ENCODE peak calls at places on chromosome 20, in eight cellular contexts. One of them, this sample, is unnamed.

GRCh38 chr20:3896302-3896701 is 7.1 kb downstream of the PANK2 start:
- DNase-seq in left kidney: no peak
- DNase-seq in PC-9: no peak
- DNase-seq in HFFc6: no peak
- DNase-seq in transverse colon: no peak
- DNase-seq in cardiac fibroblast: peak
- DNase-seq in T-helper 2 cell: no peak
- DNase-seq in KG1: no peak
- DNase-seq in this sample: no peak

GRCh38 chr20:36097751-36098151 is 56.8 kb upstream of the EPB41L1 start:
- DNase-seq in transverse colon: peak
- DNase-seq in KG1: no peak
- DNase-seq in PC-9: no peak
- DNase-seq in cardiac fibroblast: no peak
- DNase-seq in T-helper 2 cell: no peak
- DNase-seq in left kidney: no peak
- DNase-seq in HFFc6: no peak
- DNase-seq in this sample: no peak

GRCh38 chr20:23490817-23491216 is at the start of gene CST8:
- DNase-seq in left kidney: no peak
- DNase-seq in HFFc6: no peak
- DNase-seq in T-helper 2 cell: no peak
- DNase-seq in cardiac fibroblast: no peak
- DNase-seq in KG1: no peak
- DNase-seq in PC-9: no peak
- DNase-seq in transverse colon: no peak
- DNase-seq in this sample: no peak

GRCh38 chr20:17571967-17572638 is 2.2 kb downstream of the DSTN start:
- DNase-seq in HFFc6: no peak
- DNase-seq in left kidney: no peak
- DNase-seq in PC-9: peak
- DNase-seq in KG1: no peak
- DNase-seq in cardiac fibroblast: no peak
- DNase-seq in T-helper 2 cell: no peak
- DNase-seq in transverse colon: no peak
- DNase-seq in this sample: no peak

GRCh38 chr20:43983359-43983758 is 68.7 kb downstream of the TOX2 start:
- DNase-seq in PC-9: no peak
- DNase-seq in left kidney: no peak
- DNase-seq in cardiac fibroblast: no peak
- DNase-seq in KG1: no peak
- DNase-seq in transverse colon: peak
- DNase-seq in T-helper 2 cell: peak
- DNase-seq in HFFc6: no peak
- DNase-seq in this sample: no peak

GRCh38 chr20:53611449-53611894 is 17.8 kb upstream of the ZNF217 start:
- DNase-seq in cardiac fibroblast: peak
- DNase-seq in transverse colon: peak
- DNase-seq in KG1: no peak
- DNase-seq in PC-9: peak
- DNase-seq in T-helper 2 cell: no peak
- DNase-seq in left kidney: peak
- DNase-seq in HFFc6: peak
- DNase-seq in this sample: peak

GRCh38 chr20:25037288-25038102 is 20.4 kb downstream of the ACSS1 start:
- DNase-seq in KG1: no peak
- DNase-seq in cardiac fibroblast: no peak
- DNase-seq in T-helper 2 cell: no peak
- DNase-seq in HFFc6: no peak
- DNase-seq in PC-9: no peak
- DNase-seq in left kidney: no peak
- DNase-seq in transverse colon: no peak
- DNase-seq in this sample: no peak

GRCh38 chr20:64111841-64112641 is 4.7 kb upstream of the NPBWR2 start:
- DNase-seq in KG1: no peak
- DNase-seq in T-helper 2 cell: no peak
- DNase-seq in cardiac fibroblast: no peak
- DNase-seq in PC-9: peak
- DNase-seq in left kidney: no peak
- DNase-seq in HFFc6: no peak
- DNase-seq in transverse colon: peak
- DNase-seq in this sample: no peak

GRCh38 chr20:2545594-2545993 is 9.2 kb downstream of the TMC2 start:
- DNase-seq in KG1: no peak
- DNase-seq in transverse colon: no peak
- DNase-seq in HFFc6: no peak
- DNase-seq in left kidney: no peak
- DNase-seq in PC-9: no peak
- DNase-seq in T-helper 2 cell: no peak
- DNase-seq in cardiac fibroblast: no peak
- DNase-seq in this sample: no peak

GRCh38 chr20:17688965-17689364 is 6.9 kb upstream of the RRBP1 start:
- DNase-seq in transverse colon: no peak
- DNase-seq in left kidney: no peak
- DNase-seq in HFFc6: no peak
- DNase-seq in PC-9: no peak
- DNase-seq in KG1: no peak
- DNase-seq in T-helper 2 cell: no peak
- DNase-seq in cardiac fibroblast: no peak
- DNase-seq in this sample: no peak

GRCh38 chr20:20755674-20756319 is 43.4 kb upstream of the RALGAPA2 start:
- DNase-seq in T-helper 2 cell: no peak
- DNase-seq in HFFc6: no peak
- DNase-seq in transverse colon: no peak
- DNase-seq in PC-9: no peak
- DNase-seq in cardiac fibroblast: no peak
- DNase-seq in left kidney: no peak
- DNase-seq in KG1: no peak
- DNase-seq in this sample: no peak

GRCh38 chr20:8244637-8245036 is 112.6 kb downstream of the PLCB1 start:
- DNase-seq in PC-9: no peak
- DNase-seq in cardiac fibroblast: peak
- DNase-seq in KG1: no peak
- DNase-seq in T-helper 2 cell: no peak
- DNase-seq in HFFc6: no peak
- DNase-seq in left kidney: no peak
- DNase-seq in transverse colon: no peak
- DNase-seq in this sample: peak

GRCh38 chr20:61683721-61684120 is 382.0 kb downstream of the TAF4 start:
- DNase-seq in left kidney: no peak
- DNase-seq in transverse colon: no peak
- DNase-seq in cardiac fibroblast: no peak
- DNase-seq in HFFc6: no peak
- DNase-seq in T-helper 2 cell: no peak
- DNase-seq in PC-9: no peak
- DNase-seq in KG1: no peak
- DNase-seq in this sample: no peak

GRCh38 chr20:1371235-1371782 is 21.5 kb downstream of the FKBP1A start:
- DNase-seq in T-helper 2 cell: no peak
- DNase-seq in transverse colon: no peak
- DNase-seq in KG1: no peak
- DNase-seq in left kidney: no peak
- DNase-seq in cardiac fibroblast: no peak
- DNase-seq in HFFc6: no peak
- DNase-seq in PC-9: no peak
- DNase-seq in this sample: no peak

GRCh38 chr20:32327087-32327681 is 30.9 kb upstream of the ASXL1 start:
- DNase-seq in transverse colon: no peak
- DNase-seq in PC-9: no peak
- DNase-seq in left kidney: peak
- DNase-seq in HFFc6: peak
- DNase-seq in KG1: no peak
- DNase-seq in cardiac fibroblast: peak
- DNase-seq in T-helper 2 cell: no peak
- DNase-seq in this sample: peak

GRCh38 chr20:36644032-36644712 is 1.8 kb downstream of the SLA2 start:
- DNase-seq in cardiac fibroblast: no peak
- DNase-seq in T-helper 2 cell: peak
- DNase-seq in transverse colon: peak
- DNase-seq in HFFc6: no peak
- DNase-seq in PC-9: no peak
- DNase-seq in left kidney: no peak
- DNase-seq in KG1: peak
- DNase-seq in this sample: no peak

GRCh38 chr20:32278199-32278643 is 770 bp downstream of the KIF3B start:
- DNase-seq in KG1: no peak
- DNase-seq in PC-9: no peak
- DNase-seq in left kidney: no peak
- DNase-seq in T-helper 2 cell: no peak
- DNase-seq in cardiac fibroblast: peak
- DNase-seq in HFFc6: no peak
- DNase-seq in transverse colon: no peak
- DNase-seq in this sample: no peak

GRCh38 chr20:50690979-50691584 is at the start of gene RIPOR3:
- DNase-seq in T-helper 2 cell: no peak
- DNase-seq in cardiac fibroblast: no peak
- DNase-seq in KG1: no peak
- DNase-seq in HFFc6: peak
- DNase-seq in left kidney: peak
- DNase-seq in PC-9: peak
- DNase-seq in transverse colon: no peak
- DNase-seq in this sample: peak

GRCh38 chr20:20548527-20549266 is 163.7 kb downstream of the RALGAPA2 start:
- DNase-seq in left kidney: no peak
- DNase-seq in KG1: no peak
- DNase-seq in cardiac fibroblast: no peak
- DNase-seq in HFFc6: no peak
- DNase-seq in PC-9: peak
- DNase-seq in transverse colon: no peak
- DNase-seq in T-helper 2 cell: no peak
- DNase-seq in this sample: no peak

This sample was measured in astrocyte of the spinal cord.